ENCODE peak calls at places on chromosomes 3 and 15, in eight cellular contexts. N is choroid plexus epithelial cell, Q is spleen, J is fibroblast of mammary gland, Z is uterus, O is Calu3, V is psoas muscle, X is cardiac muscle cell. S is an unnamed sample.
A peak's percentile ranks its signal among the peaks of the same experiment; 100 is the strongest.

GRCh38 chr3:35946121-35946856 is 307.0 kb downstream of the ARPP21 start:
- DNase-seq in N (peak; percentile 78), Q (no peak), J (peak; percentile 46), Z (no peak), O (no peak), V (no peak), X (peak; percentile 70), S (peak; percentile 73)

GRCh38 chr15:65304393-65305143 is at the start of gene RNU5B-1:
- DNase-seq in N (peak; percentile 97), Q (peak; percentile 82), J (peak; percentile 98), Z (peak; percentile 83), O (peak; percentile 86), V (peak; percentile 80), X (peak; percentile 96), S (peak; percentile 96)

GRCh38 chr15:22968356-22968755 is 11.8 kb downstream of the CYFIP1 start:
- DNase-seq in N (peak; percentile 96), Q (peak; percentile 8), J (peak; percentile 97), Z (no peak), O (no peak), V (no peak), X (peak; percentile 81), S (peak; percentile 93)

GRCh38 chr3:139227165-139227564 is 116.7 kb upstream of the MRPS22 start:
- DNase-seq in N (no peak), Q (no peak), J (no peak), Z (peak; percentile 26), O (no peak), V (no peak), X (peak; percentile 7), S (no peak)

GRCh38 chr3:177538743-177539730 is 341.8 kb upstream of the TBL1XR1 start:
- DNase-seq in N (peak; percentile 51), Q (no peak), J (no peak), Z (no peak), O (no peak), V (no peak), X (peak; percentile 38), S (peak; percentile 18)

GRCh38 chr3:12557472-12558105 is 702 bp downstream of the MKRN2 start:
- DNase-seq in N (peak; percentile 71), Q (no peak), J (peak; percentile 56), Z (no peak), O (no peak), V (no peak), X (peak; percentile 60), S (peak; percentile 48)

GRCh38 chr3:184688251-184688851 is 23.5 kb downstream of the MAGEF1 start:
- DNase-seq in N (peak; percentile 79), Q (no peak), J (peak; percentile 84), Z (peak; percentile 70), O (no peak), V (no peak), X (peak; percentile 83), S (peak; percentile 79)

GRCh38 chr3:62940763-62941632 is 65.8 kb upstream of the CADPS start:
- DNase-seq in N (peak; percentile 2), Q (no peak), J (peak; percentile 73), Z (no peak), O (no peak), V (no peak), X (no peak), S (peak; percentile 38)

GRCh38 chr3:63948995-63949394 is 36.8 kb upstream of the SCAANT1 start:
- DNase-seq in N (peak; percentile 84), Q (no peak), J (peak; percentile 30), Z (no peak), O (no peak), V (no peak), X (peak; percentile 79), S (peak; percentile 80)

GRCh38 chr15:64623347-64624024 is 151.9 kb downstream of the RBPMS2 start:
- DNase-seq in N (no peak), Q (no peak), J (no peak), Z (no peak), O (no peak), V (no peak), X (no peak), S (no peak)

GRCh38 chr3:169498336-169498735 is 165.2 kb downstream of the MECOM start:
- DNase-seq in N (peak; percentile 18), Q (no peak), J (no peak), Z (no peak), O (peak; percentile 22), V (no peak), X (no peak), S (no peak)

GRCh38 chr3:49357466-49358216 is 512 bp downstream of the GPX1 start:
- DNase-seq in N (peak; percentile 93), Q (peak; percentile 90), J (peak; percentile 95), Z (peak; percentile 51), O (peak; percentile 40), V (peak; percentile 73), X (peak; percentile 93), S (peak; percentile 95)

GRCh38 chr3:195221015-195221853 is 49.7 kb downstream of the XXYLT1 start:
- DNase-seq in N (peak; percentile 83), Q (peak; percentile 77), J (no peak), Z (peak; percentile 34), O (no peak), V (no peak), X (peak; percentile 79), S (peak; percentile 80)

DNA sequence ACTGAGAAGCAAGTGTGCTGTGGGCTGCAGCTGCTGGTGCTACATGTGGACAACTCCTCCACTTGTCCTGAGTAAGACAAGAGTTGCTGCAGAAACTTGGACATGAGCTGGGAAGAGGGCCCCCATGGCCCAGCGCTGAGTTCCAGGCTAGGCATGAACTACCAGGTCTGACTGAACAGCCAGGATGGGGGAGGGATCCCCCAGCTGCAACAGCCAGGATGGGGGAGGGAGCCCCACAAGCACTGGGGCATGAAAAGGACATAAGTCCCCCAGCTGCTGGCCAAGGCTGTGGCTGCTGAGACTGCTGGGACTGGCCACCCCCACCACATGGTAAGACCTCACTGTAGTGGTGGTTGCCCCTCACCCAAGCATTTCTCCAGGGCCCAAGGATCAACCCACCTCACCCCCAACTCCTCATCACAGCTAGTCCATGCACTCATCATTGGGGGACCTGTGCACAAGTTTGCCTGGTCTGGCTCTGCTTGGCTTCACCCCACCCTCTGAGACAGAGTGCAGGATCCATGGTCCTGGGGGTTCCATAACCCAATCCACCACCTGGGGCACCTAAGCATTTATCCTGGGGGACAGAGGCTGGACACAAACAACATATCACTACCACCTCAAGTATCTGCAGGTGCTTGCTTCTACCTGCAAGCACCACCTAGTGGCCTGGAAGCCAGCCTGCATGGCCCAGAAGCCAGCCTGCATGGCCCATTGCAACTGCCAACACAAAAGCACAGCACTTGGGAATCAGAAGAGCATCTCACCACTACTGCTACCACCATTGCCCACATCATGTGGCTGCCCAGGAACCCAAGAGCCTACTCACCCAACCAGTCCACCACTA is 84.5 kb upstream of the STT3B start:
- DNase-seq in N (peak; percentile 64), Q (peak; percentile 78), J (peak; percentile 23), Z (no peak), O (peak; percentile 40), V (no peak), X (peak; percentile 37), S (peak; percentile 47)
- TF ChIP-seq CTCF in N (peak; percentile 84), Q (peak; percentile 61), J (peak; percentile 53), Z (no peak), O (peak; percentile 61), V (no peak), X (peak; percentile 62), S (peak; percentile 71)

DNA sequence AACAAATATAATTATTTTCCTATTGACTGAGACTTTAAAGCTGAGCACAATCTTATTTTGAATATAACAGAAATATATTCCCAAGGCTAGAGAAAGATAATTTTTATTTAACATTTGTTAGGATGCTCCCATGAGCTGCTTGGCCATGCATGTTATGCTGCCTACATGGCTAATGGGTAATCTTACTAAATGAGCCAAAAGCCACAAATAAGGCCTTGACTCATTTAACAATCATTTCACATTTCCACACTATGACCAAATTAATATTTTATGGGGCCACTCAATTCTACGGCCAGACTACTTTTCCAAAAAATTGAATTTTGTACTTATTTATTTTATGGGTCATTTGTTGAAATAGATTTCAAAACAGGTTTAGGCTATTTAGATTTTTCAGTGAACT is 141.7 kb downstream of the MEIS2 start:
- DNase-seq in N (no peak), Q (no peak), J (peak; percentile 42), Z (no peak), O (no peak), V (no peak), X (no peak), S (no peak)
- TF ChIP-seq CTCF in N (no peak), Q (no peak), J (no peak), Z (no peak), O (no peak), V (no peak), X (no peak), S (no peak)

DNA sequence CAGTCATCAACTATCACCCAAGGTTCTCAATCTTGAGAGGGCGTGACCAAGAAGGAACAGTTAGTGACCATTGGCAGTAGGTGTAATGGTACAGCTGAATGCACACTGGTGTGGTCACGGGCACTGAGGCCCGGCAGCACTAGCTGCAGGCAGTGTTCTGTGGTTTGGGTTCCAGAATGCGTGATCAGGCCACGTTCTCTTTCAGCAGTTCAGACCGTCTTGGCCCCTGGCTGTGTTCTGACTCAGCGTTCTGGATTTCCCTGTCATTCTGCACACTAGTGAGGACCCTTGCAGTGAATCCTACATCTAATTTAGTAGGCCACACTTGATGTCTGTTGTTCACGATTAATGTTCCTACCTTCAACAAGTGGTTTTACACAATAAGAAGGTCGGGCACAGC is 220.5 kb upstream of the SLCO3A1 start:
- DNase-seq in N (no peak), Q (no peak), J (no peak), Z (no peak), O (no peak), V (no peak), X (no peak), S (no peak)
- TF ChIP-seq CTCF in N (no peak), Q (no peak), J (no peak), Z (no peak), O (no peak), V (no peak), X (no peak), S (no peak)

GRCh38 chr3:53169832-53170324 is 8.9 kb downstream of the PRKCD start:
- DNase-seq in N (no peak), Q (no peak), J (no peak), Z (no peak), O (no peak), V (no peak), X (no peak), S (no peak)

GRCh38 chr3:53171827-53172505 is 11.0 kb downstream of the PRKCD start:
- DNase-seq in N (no peak), Q (no peak), J (no peak), Z (no peak), O (no peak), V (no peak), X (no peak), S (no peak)

GRCh38 chr3:53169045-53169831 is 8.2 kb downstream of the PRKCD start:
- DNase-seq in N (peak; percentile 41), Q (no peak), J (no peak), Z (no peak), O (no peak), V (no peak), X (no peak), S (no peak)

GRCh38 chr3:53170325-53171108 is 9.5 kb downstream of the PRKCD start:
- DNase-seq in N (peak; percentile 31), Q (peak; percentile 89), J (no peak), Z (no peak), O (no peak), V (no peak), X (peak; percentile 20), S (no peak)

DNA sequence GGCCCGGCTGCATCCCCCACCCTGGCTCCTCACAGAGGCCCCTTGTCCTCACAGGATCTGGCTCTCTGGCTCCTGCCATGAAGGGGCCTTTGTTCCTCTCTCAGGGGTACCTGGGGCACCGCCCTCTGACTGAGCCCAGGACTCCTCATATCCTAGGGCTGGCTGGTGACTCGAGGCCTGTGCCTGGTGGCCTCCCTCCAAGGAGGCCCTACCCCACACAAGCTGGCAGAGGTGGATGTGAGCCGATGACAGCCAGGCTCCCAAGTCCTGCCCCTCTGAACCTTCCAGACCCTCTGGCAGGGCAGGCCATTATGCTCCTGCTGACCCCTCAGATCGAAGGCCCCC is 10.1 kb downstream of the PRKCD start:
- DNase-seq in N (no peak), Q (no peak), J (no peak), Z (no peak), O (no peak), V (no peak), X (no peak), S (no peak)
- TF ChIP-seq CTCF in N (no peak), Q (no peak), J (no peak), Z (no peak), O (no peak), V (no peak), X (no peak), S (no peak)

S was measured in cardiac fibroblast.